ENCODE peak calls at places on chromosomes 7 and 10, in four cellular contexts. U, Q, H and R are unnamed samples.

GRCh38 chr7:29970158-29970557 is 19.4 kb downstream of the SCRN1 start:
- DNase-seq in U (no peak), Q (no peak), H (no peak), R (no peak)

GRCh38 chr10:3455385-3456334 is 283.1 kb upstream of the PITRM1 start:
- DNase-seq in H (no peak), U (no peak), Q (no peak), R (no peak)

GRCh38 chr7:37833107-37833817 is 15.1 kb upstream of the NME8 start:
- DNase-seq in U (peak; percentile 43), Q (peak; percentile 50), H (peak; percentile 7), R (peak; percentile 67)

GRCh38 chr7:149306854-149307253 is 44.9 kb downstream of the ZNF783 start:
- DNase-seq in H (no peak), U (no peak), Q (no peak), R (no peak)

GRCh38 chr7:1745018-1745532 is 75.0 kb downstream of the ELFN1 start:
- DNase-seq in U (no peak), Q (no peak), H (no peak), R (no peak)

GRCh38 chr10:76352300-76352699 is 920.9 kb downstream of the LRMDA start:
- DNase-seq in H (no peak), U (no peak), Q (no peak), R (no peak)

GRCh38 chr10:85862771-85863170 is 503.8 kb downstream of the GRID1 start:
- DNase-seq in U (no peak), Q (no peak), H (no peak), R (no peak)

GRCh38 chr10:96758423-96758822 is 38.1 kb upstream of the PIK3AP1 start:
- DNase-seq in Q (no peak), H (no peak), U (no peak), R (no peak)

GRCh38 chr7:22712999-22713398 is 14.0 kb upstream of the IL6 start:
- DNase-seq in U (no peak), H (no peak), Q (no peak), R (no peak)

GRCh38 chr10:124498071-124498470 is 36.4 kb downstream of the LHPP start:
- DNase-seq in H (no peak), U (no peak), Q (no peak), R (no peak)

GRCh38 chr7:138565071-138565450 is 105.0 kb downstream of the TRIM24 start:
- DNase-seq in H (no peak), U (no peak), Q (no peak), R (no peak)

GRCh38 chr7:77351539-77352004 is 64.6 kb downstream of the GSAP start:
- DNase-seq in H (no peak), U (no peak), Q (no peak), R (no peak)

GRCh38 chr7:47517821-47518480 is 64.0 kb downstream of the TNS3 start:
- DNase-seq in H (no peak), Q (no peak), U (no peak), R (no peak)

GRCh38 chr10:117656385-117657367 is 114.1 kb downstream of the EMX2 start:
- DNase-seq in U (no peak), Q (no peak), H (no peak), R (no peak)
- TF ChIP-seq SP1 in U (no peak), Q (no peak), H (no peak), R (no peak)

DNA sequence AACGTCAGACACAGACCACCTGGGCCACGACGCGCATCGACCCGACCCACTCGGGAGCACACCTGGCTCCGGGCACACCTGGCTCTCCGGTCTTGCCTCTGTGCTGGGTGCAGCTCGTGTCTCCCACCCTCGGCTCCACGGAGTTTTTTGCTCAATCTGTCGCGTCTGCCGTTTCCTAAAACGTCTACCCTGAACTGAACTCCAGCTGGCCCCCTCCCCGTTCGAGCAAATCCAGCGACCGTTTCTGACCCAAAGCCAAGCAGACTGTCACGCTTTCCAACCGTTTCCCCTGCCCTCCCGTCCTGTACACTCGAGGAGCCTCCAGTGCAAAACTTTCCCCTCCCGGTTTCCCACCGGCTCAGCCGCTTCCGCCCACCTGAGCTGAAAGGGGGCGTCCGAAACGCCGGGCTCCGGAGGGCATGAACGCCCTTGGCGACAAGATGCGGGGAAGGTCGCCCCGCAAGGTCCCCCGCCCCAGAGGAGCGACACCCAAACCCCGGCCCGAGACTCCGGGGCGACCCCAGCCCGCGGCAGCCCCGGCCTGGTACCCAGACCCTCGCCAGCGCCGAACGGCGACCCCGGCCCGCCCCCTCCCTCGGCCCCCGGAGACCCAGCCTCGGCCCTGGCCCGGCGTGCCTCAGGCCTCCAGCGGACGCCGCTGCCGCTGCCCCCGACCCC is 591 bp downstream of the CYTH3 start:
- DNase-seq in U (peak; percentile 35), Q (peak; percentile 58), H (no peak), R (peak; percentile 28)
- TF ChIP-seq SP1 in U (no peak), Q (no peak), H (no peak), R (no peak)

GRCh38 chr10:119896061-119896655 is 3.6 kb downstream of the SEC23IP start:
- DNase-seq in H (no peak), U (no peak), Q (no peak), R (no peak)
- TF ChIP-seq SP1 in H (no peak), U (no peak), Q (no peak), R (no peak)

GRCh38 chr10:13776861-13777301 is 190.1 kb downstream of the PRPF18 start:
- DNase-seq in H (no peak), Q (no peak), U (no peak), R (no peak)
- TF ChIP-seq SP1 in H (no peak), Q (no peak), U (no peak), R (no peak)

GRCh38 chr10:106938448-106939014 is 226.0 kb downstream of the SORCS1 start:
- DNase-seq in H (no peak), Q (no peak), U (no peak), R (no peak)
- TF ChIP-seq SP1 in H (no peak), Q (no peak), U (no peak), R (no peak)

DNA sequence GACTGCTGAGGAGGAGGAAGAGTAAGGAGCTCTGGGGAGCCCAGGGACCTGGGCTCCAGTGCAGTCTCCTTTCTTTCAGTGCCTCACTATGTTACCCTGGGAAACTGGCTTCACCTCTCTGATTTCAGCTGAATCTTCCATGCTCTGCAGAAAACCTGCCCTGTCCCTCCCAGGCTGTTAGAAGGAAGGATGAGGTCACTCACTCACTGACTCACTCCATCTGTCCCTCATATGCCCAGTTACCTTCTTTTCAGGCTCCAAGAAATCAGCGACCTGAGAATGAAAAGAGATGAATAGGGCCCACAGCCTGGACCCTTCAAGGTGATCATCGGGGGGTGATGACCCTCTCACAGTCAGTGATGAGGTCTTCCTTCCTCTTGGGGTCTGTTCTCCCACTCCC is 481 bp downstream of the SFTPA2 start:
- DNase-seq in H (no peak), U (no peak), Q (no peak), R (no peak)
- TF ChIP-seq SP1 in H (no peak), U (no peak), Q (no peak), R (no peak)

GRCh38 chr7:131225619-131226101 is 102.0 kb upstream of the MKLN1 start:
- DNase-seq in Q (no peak), U (no peak), H (no peak), R (no peak)
- TF ChIP-seq SP1 in Q (no peak), U (no peak), H (no peak), R (no peak)

GRCh38 chr7:88927-89921 is 103.1 kb upstream of the FAM20C start:
- DNase-seq in H (no peak), U (no peak), Q (no peak), R (no peak)
- TF ChIP-seq SP1 in H (no peak), U (no peak), Q (no peak), R (no peak)

DNA sequence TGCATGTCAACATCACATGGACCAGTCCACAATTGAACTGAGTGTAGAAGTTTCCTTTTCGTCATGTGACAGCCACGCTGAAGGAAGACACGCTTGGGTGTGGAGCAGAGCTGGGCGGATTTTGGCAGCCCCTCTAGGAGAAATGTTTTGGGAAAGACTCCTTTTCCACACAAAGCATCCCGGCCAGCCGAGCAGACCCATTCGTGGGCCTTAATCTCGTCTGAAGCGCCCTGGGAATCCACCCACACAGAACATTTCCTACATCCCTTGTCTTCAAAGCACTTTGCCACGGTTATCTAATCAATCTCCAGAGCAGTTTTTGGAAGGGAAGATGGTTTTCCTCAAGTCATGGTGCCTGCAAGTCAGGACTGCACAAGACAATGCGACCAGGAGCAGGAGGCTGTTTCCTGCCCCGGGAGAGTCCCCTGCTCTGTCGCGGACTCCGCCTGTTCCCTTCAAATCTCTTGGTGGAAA is 8.4 kb upstream of the IFT22 start:
- DNase-seq in H (no peak), U (no peak), Q (no peak), R (no peak)
- TF ChIP-seq SP1 in H (no peak), U (no peak), Q (no peak), R (no peak)